ENCODE peak calls at places on chromosomes 6 and 20, in ten cellular contexts. A is NCI-H2081; O is breast epithelium; S is GM06990; C is SJSA1; K is KG1; V is body of pancreas; R is NCI-H1417; G is activated T-helper 1 cell treated with anti-CD3 and anti-CD28 coated beads, Interleukin-2, amount 50 U/mL, for 16 hours; Q is Peyer's patch. W is an unnamed sample.

GRCh38 chr6:139027620-139028182 is 844 bp upstream of the ABRACL start:
- DNase-seq in A (peak; percentile 45), O (no peak), S (peak; percentile 22), C (no peak), K (peak; percentile 17), V (no peak), R (peak; percentile 82), G (peak; percentile 11), Q (peak; percentile 53), W (peak; percentile 61)

GRCh38 chr20:33540427-33540826 is 50.5 kb downstream of the CBFA2T2 start:
- DNase-seq in A (no peak), O (no peak), S (no peak), C (no peak), K (no peak), V (no peak), R (no peak), G (no peak), Q (no peak), W (no peak)

GRCh38 chr6:124131259-124131658 is 327.6 kb downstream of the NKAIN2 start:
- DNase-seq in A (no peak), O (no peak), S (no peak), C (no peak), K (no peak), V (no peak), R (no peak), G (no peak), Q (no peak), W (no peak)

GRCh38 chr6:170096191-170096802 is 194.6 kb downstream of the DLL1 start:
- DNase-seq in A (peak; percentile 10), O (no peak), S (no peak), C (no peak), K (no peak), V (peak; percentile 3), R (peak; percentile 92), G (no peak), Q (no peak), W (no peak)

GRCh38 chr6:42889815-42890214 is 10.4 kb downstream of the RPL7L1 start:
- DNase-seq in A (no peak), O (no peak), S (no peak), C (no peak), K (no peak), V (no peak), R (no peak), G (no peak), Q (no peak), W (no peak)

GRCh38 chr6:12899080-12899815 is 182.7 kb downstream of the PHACTR1 start:
- DNase-seq in A (no peak), O (no peak), S (no peak), C (no peak), K (no peak), V (no peak), R (no peak), G (no peak), Q (no peak), W (no peak)

GRCh38 chr6:28383235-28384142 is 16.1 kb downstream of the ZSCAN12 start:
- DNase-seq in A (peak; percentile 68), O (peak; percentile 87), S (peak; percentile 89), C (no peak), K (no peak), V (peak; percentile 89), R (no peak), G (no peak), Q (peak; percentile 91), W (peak; percentile 84)

GRCh38 chr6:167091149-167092107 is 31.5 kb upstream of the CCR6 start:
- DNase-seq in A (no peak), O (no peak), S (peak; percentile 56), C (no peak), K (peak; percentile 15), V (no peak), R (no peak), G (no peak), Q (no peak), W (no peak)

GRCh38 chr20:52532674-52533073 is 341.1 kb upstream of the ZFP64 start:
- DNase-seq in A (no peak), O (no peak), S (no peak), C (no peak), K (no peak), V (no peak), R (no peak), G (no peak), Q (no peak), W (no peak)

GRCh38 chr6:47042238-47042843 is at the start of gene ADGRF1:
- DNase-seq in A (no peak), O (no peak), S (no peak), C (no peak), K (no peak), V (peak; percentile 49), R (no peak), G (no peak), Q (no peak), W (no peak)

GRCh38 chr6:155549928-155550327 is 94.3 kb upstream of the NOX3 start:
- DNase-seq in A (no peak), O (no peak), S (no peak), C (no peak), K (no peak), V (no peak), R (no peak), G (no peak), Q (no peak), W (no peak)

GRCh38 chr20:13141541-13141940 is 79.5 kb upstream of the ISM1 start:
- DNase-seq in A (no peak), O (no peak), S (no peak), C (no peak), K (no peak), V (no peak), R (no peak), G (no peak), Q (no peak), W (no peak)

GRCh38 chr6:66731310-66731709 is 1024.3 kb upstream of the EYS start:
- DNase-seq in A (no peak), O (no peak), S (no peak), C (no peak), K (no peak), V (no peak), R (no peak), G (no peak), Q (no peak), W (no peak)

GRCh38 chr6:46419576-46420002 is 71.7 kb downstream of the RCAN2 start:
- DNase-seq in A (peak; percentile 39), O (no peak), S (no peak), C (peak; percentile 57), K (peak; percentile 39), V (peak; percentile 65), R (peak; percentile 57), G (no peak), Q (no peak), W (peak; percentile 36)

GRCh38 chr6:144013486-144013909 is 5.4 kb upstream of the PLAGL1 start:
- DNase-seq in A (peak; percentile 54), O (peak; percentile 65), S (peak; percentile 20), C (peak; percentile 79), K (peak; percentile 73), V (peak; percentile 81), R (peak; percentile 73), G (peak; percentile 24), Q (peak; percentile 77), W (peak; percentile 50)

GRCh38 chr6:39793528-39793927 is 1.4 kb downstream of the DAAM2 start:
- DNase-seq in A (no peak), O (no peak), S (no peak), C (no peak), K (no peak), V (no peak), R (no peak), G (no peak), Q (no peak), W (no peak)

GRCh38 chr6:91708534-91708933 is 1121.7 kb upstream of the MAP3K7 start:
- DNase-seq in A (no peak), O (no peak), S (no peak), C (no peak), K (no peak), V (no peak), R (no peak), G (no peak), Q (no peak), W (no peak)

GRCh38 chr6:2578729-2579128 is 172.0 kb downstream of the MYLK4 start:
- DNase-seq in A (no peak), O (no peak), S (no peak), C (no peak), K (no peak), V (no peak), R (no peak), G (no peak), Q (no peak), W (no peak)

GRCh38 chr6:41785254-41785653 is 2.2 kb upstream of the TOMM6 start:
- DNase-seq in A (no peak), O (no peak), S (no peak), C (no peak), K (no peak), V (no peak), R (no peak), G (no peak), Q (no peak), W (no peak)

W was measured in GM13976.